ENCODE peak calls at places on chromosomes 6 and 20, in six cellular contexts. M is stimulated activated CD4-positive, alpha-beta T cell treated with anti-CD3 and anti-CD28 coated beads, Interleukin-4, amount 100 ng/mL, for 48 hours; Z is heart left ventricle; N is GM23248; S is KG1; L is activated CD4-positive, alpha-beta T cell treated with anti-CD3 and anti-CD28 coated beads, Interleukin-2, amount 50 U/mL, for 24 hours. F is an unnamed sample.

GRCh38 chr20:25353754-25354705 is 36.6 kb downstream of the ABHD12 start:
- DNase-seq in M (no peak), Z (no peak), N (no peak), S (no peak), L (no peak), F (no peak)

GRCh38 chr20:46242390-46242789 is 65.9 kb downstream of the CDH22 start:
- DNase-seq in Z (no peak), M (no peak), S (no peak), L (no peak), N (no peak), F (no peak)

GRCh38 chr20:32573167-32573851 is 11.8 kb downstream of the NOL4L start:
- DNase-seq in N (no peak), S (no peak), L (no peak), Z (no peak), M (no peak), F (no peak)

GRCh38 chr6:108921547-108922331 is 73.5 kb downstream of the ARMC2 start:
- DNase-seq in N (peak), Z (peak), S (no peak), L (peak), M (no peak), F (no peak)

GRCh38 chr20:20665200-20665599 is 47.2 kb downstream of the RALGAPA2 start:
- DNase-seq in S (no peak), L (no peak), M (no peak), N (no peak), Z (no peak), F (peak)

GRCh38 chr6:49551126-49551865 is 828 bp downstream of the C6orf141 start:
- DNase-seq in S (peak), Z (no peak), M (no peak), N (peak), L (peak), F (no peak)

GRCh38 chr6:158607411-158608170 is 37.0 kb downstream of the DYNLT1 start:
- DNase-seq in L (no peak), S (no peak), Z (no peak), N (peak), M (no peak), F (no peak)

GRCh38 chr6:132132420-132132819 is 181.2 kb upstream of the CCN2 start:
- DNase-seq in L (no peak), S (no peak), Z (no peak), M (no peak), N (peak), F (no peak)

GRCh38 chr20:42975974-42976373 is 213.7 kb downstream of the PTPRT start:
- DNase-seq in Z (no peak), S (no peak), L (no peak), N (no peak), M (no peak), F (no peak)

GRCh38 chr6:139853302-139853992 is 479.0 kb upstream of the CITED2 start:
- DNase-seq in N (peak), Z (no peak), M (no peak), S (no peak), L (no peak), F (no peak)

GRCh38 chr6:37372116-37372515 is 18.3 kb downstream of the RNF8 start:
- DNase-seq in N (no peak), M (no peak), S (no peak), Z (no peak), L (no peak), F (no peak)

GRCh38 chr20:12327205-12327604 is 409.5 kb downstream of the BTBD3 start:
- DNase-seq in M (no peak), S (no peak), L (no peak), Z (no peak), N (no peak), F (no peak)

GRCh38 chr6:105489213-105489525 is 86.3 kb upstream of the PREP start:
- DNase-seq in Z (no peak), L (no peak), S (no peak), N (no peak), M (no peak), F (no peak)